ENCODE peak calls at places on chromosomes 16 and 17, in four cellular contexts. R is upper lobe of right lung, Z is mucosa of descending colon, V is H9. I is an unnamed sample.

GRCh38 chr16:66592814-66593213 is 11.7 kb upstream of the CMTM3 start:
- DNase-seq in V (no peak), R (no peak), Z (no peak), I (no peak)

GRCh38 chr17:81125573-81126081 is 39.7 kb upstream of the PVALEF start:
- DNase-seq in V (no peak), Z (no peak), R (no peak), I (no peak)

GRCh38 chr17:60641810-60642220 is 35.8 kb upstream of the BCAS3 start:
- DNase-seq in Z (no peak), V (peak; percentile 79), R (no peak), I (peak; percentile 14)

GRCh38 chr16:1002399-1003161 is 21.0 kb downstream of the SOX8 start:
- DNase-seq in V (peak; percentile 46), R (no peak), Z (no peak), I (no peak)

GRCh38 chr17:33166472-33166871 is 126.6 kb downstream of the ASIC2 start:
- DNase-seq in V (no peak), Z (no peak), R (no peak), I (no peak)

GRCh38 chr16:73129455-73129854 is 81.5 kb upstream of the ZFHX3 start:
- DNase-seq in Z (no peak), V (no peak), R (no peak), I (no peak)

GRCh38 chr17:73064084-73064938 is 28.2 kb downstream of the SLC39A11 start:
- DNase-seq in R (no peak), V (no peak), Z (no peak), I (no peak)

GRCh38 chr17:42548993-42549755 is 3.5 kb upstream of the HSD17B1 start:
- DNase-seq in Z (peak; percentile 44), V (no peak), R (no peak), I (no peak)

GRCh38 chr17:60597297-60597696 is 2.7 kb upstream of the PPM1D start:
- DNase-seq in Z (no peak), R (no peak), V (no peak), I (no peak)

GRCh38 chr16:65704866-65705265 is 583.0 kb upstream of the CDH11 start:
- DNase-seq in R (no peak), Z (no peak), V (no peak), I (no peak)

GRCh38 chr17:32449963-32450362 is 5.7 kb downstream of the PSMD11 start:
- DNase-seq in V (no peak), R (no peak), Z (no peak), I (no peak)

GRCh38 chr16:3938843-3939624 is 58.5 kb upstream of the CREBBP start:
- DNase-seq in V (peak; percentile 90), Z (no peak), R (peak; percentile 83), I (no peak)

GRCh38 chr16:69040144-69040909 is 65.1 kb upstream of the HAS3 start:
- DNase-seq in V (no peak), R (no peak), Z (no peak), I (no peak)

GRCh38 chr16:4426722-4427372 is 1.2 kb downstream of the DNAJA3 start:
- DNase-seq in V (no peak), Z (no peak), R (no peak), I (no peak)

GRCh38 chr16:28846933-28847273 is 755 bp upstream of the TUFM start:
- DNase-seq in V (no peak), R (no peak), Z (no peak), I (peak; percentile 61)

I was measured in kidney.